ENCODE peak calls at places on chromosomes 4 and X, in five cellular contexts. One of them, this sample, is unnamed.
A peak's percentile ranks its signal among the peaks of the same experiment; 100 is the strongest.

GRCh38 chrX:119288890-119289393 is 52.9 kb downstream of the PGRMC1 start:
- DNase-seq in heart left ventricle: no peak
- DNase-seq in sigmoid colon: no peak
- DNase-seq in adrenal gland: no peak
- DNase-seq in GM12891: no peak
- DNase-seq in this sample: peak; percentile 5

GRCh38 chrX:106952089-106952488 is 31.9 kb downstream of the CLDN2 start:
- DNase-seq in GM12891: no peak
- DNase-seq in adrenal gland: no peak
- DNase-seq in sigmoid colon: no peak
- DNase-seq in heart left ventricle: no peak
- DNase-seq in this sample: no peak

GRCh38 chr4:146095091-146095690 is 80.3 kb upstream of the LSM6 start:
- DNase-seq in sigmoid colon: no peak
- DNase-seq in heart left ventricle: no peak
- DNase-seq in GM12891: no peak
- DNase-seq in adrenal gland: no peak
- DNase-seq in this sample: peak; percentile 75

GRCh38 chr4:182585321-182585720 is 331.9 kb downstream of the DCTD start:
- DNase-seq in heart left ventricle: no peak
- DNase-seq in adrenal gland: no peak
- DNase-seq in sigmoid colon: no peak
- DNase-seq in GM12891: no peak
- DNase-seq in this sample: no peak

GRCh38 chrX:136250191-136251041 is 784 bp downstream of the MAP7D3 start:
- DNase-seq in GM12891: no peak
- DNase-seq in heart left ventricle: no peak
- DNase-seq in sigmoid colon: no peak
- DNase-seq in adrenal gland: no peak
- DNase-seq in this sample: peak; percentile 35

GRCh38 chr4:67909910-67910905 is 26.4 kb upstream of the TMPRSS11D start:
- DNase-seq in GM12891: no peak
- DNase-seq in sigmoid colon: no peak
- DNase-seq in adrenal gland: no peak
- DNase-seq in heart left ventricle: no peak
- DNase-seq in this sample: peak; percentile 38

GRCh38 chr4:26273308-26273980 is 47.4 kb upstream of the RBPJ start:
- DNase-seq in heart left ventricle: peak; percentile 64
- DNase-seq in adrenal gland: peak; percentile 35
- DNase-seq in sigmoid colon: peak; percentile 71
- DNase-seq in GM12891: no peak
- DNase-seq in this sample: no peak

GRCh38 chrX:130264573-130264972 is 4.1 kb downstream of the ZNF280C start:
- DNase-seq in sigmoid colon: no peak
- DNase-seq in GM12891: no peak
- DNase-seq in adrenal gland: no peak
- DNase-seq in heart left ventricle: no peak
- DNase-seq in this sample: no peak

GRCh38 chr4:183522821-183523220 is 18.0 kb downstream of the ING2 start:
- DNase-seq in adrenal gland: peak; percentile 73
- DNase-seq in heart left ventricle: no peak
- DNase-seq in sigmoid colon: no peak
- DNase-seq in GM12891: no peak
- DNase-seq in this sample: no peak

GRCh38 chrX:101383679-101384078 is 2.3 kb downstream of the BTK start:
- DNase-seq in heart left ventricle: no peak
- DNase-seq in sigmoid colon: no peak
- DNase-seq in GM12891: no peak
- DNase-seq in adrenal gland: no peak
- DNase-seq in this sample: no peak

GRCh38 chrX:24347871-24348270 is 12.6 kb upstream of the SUPT20HL1 start:
- DNase-seq in heart left ventricle: no peak
- DNase-seq in sigmoid colon: no peak
- DNase-seq in adrenal gland: no peak
- DNase-seq in GM12891: no peak
- DNase-seq in this sample: no peak

GRCh38 chr4:109169160-109169559 is 133.3 kb downstream of the COL25A1 start:
- DNase-seq in heart left ventricle: no peak
- DNase-seq in GM12891: no peak
- DNase-seq in adrenal gland: no peak
- DNase-seq in sigmoid colon: no peak
- DNase-seq in this sample: no peak

GRCh38 chr4:8544741-8545438 is 35.3 kb upstream of the GPR78 start:
- DNase-seq in heart left ventricle: no peak
- DNase-seq in sigmoid colon: peak; percentile 57
- DNase-seq in GM12891: no peak
- DNase-seq in adrenal gland: peak; percentile 7
- DNase-seq in this sample: no peak

GRCh38 chr4:94006932-94007331 is 178.4 kb downstream of the ATOH1 start:
- DNase-seq in adrenal gland: no peak
- DNase-seq in heart left ventricle: no peak
- DNase-seq in GM12891: no peak
- DNase-seq in sigmoid colon: no peak
- DNase-seq in this sample: no peak

GRCh38 chr4:56692576-56692975 is 11.5 kb upstream of the HOPX start:
- DNase-seq in GM12891: no peak
- DNase-seq in sigmoid colon: no peak
- DNase-seq in adrenal gland: no peak
- DNase-seq in heart left ventricle: no peak
- DNase-seq in this sample: no peak

GRCh38 chr4:3269105-3269927 is 20.4 kb downstream of the MSANTD1 start:
- DNase-seq in adrenal gland: no peak
- DNase-seq in GM12891: no peak
- DNase-seq in sigmoid colon: peak; percentile 54
- DNase-seq in heart left ventricle: no peak
- DNase-seq in this sample: no peak

GRCh38 chr4:174259580-174259979 is 23.9 kb downstream of the FBXO8 start:
- DNase-seq in sigmoid colon: no peak
- DNase-seq in heart left ventricle: no peak
- DNase-seq in adrenal gland: no peak
- DNase-seq in GM12891: no peak
- DNase-seq in this sample: no peak

GRCh38 chr4:7041851-7042696 is 1.1 kb upstream of the TADA2B start:
- DNase-seq in adrenal gland: peak; percentile 71
- DNase-seq in GM12891: peak; percentile 59
- DNase-seq in sigmoid colon: peak; percentile 79
- DNase-seq in heart left ventricle: peak; percentile 87
- DNase-seq in this sample: no peak

GRCh38 chr4:7045553-7045952 is 2.4 kb downstream of the TADA2B start:
- DNase-seq in heart left ventricle: no peak
- DNase-seq in sigmoid colon: no peak
- DNase-seq in adrenal gland: no peak
- DNase-seq in GM12891: no peak
- DNase-seq in this sample: no peak

GRCh38 chr4:7044415-7044930 is 1.3 kb downstream of the TADA2B start:
- DNase-seq in adrenal gland: no peak
- DNase-seq in sigmoid colon: no peak
- DNase-seq in GM12891: no peak
- DNase-seq in heart left ventricle: no peak
- DNase-seq in this sample: no peak

GRCh38 chr4:7042697-7043464 is at the start of gene TADA2B:
- DNase-seq in adrenal gland: peak; percentile 98
- DNase-seq in heart left ventricle: peak; percentile 99
- DNase-seq in sigmoid colon: peak; percentile 99
- DNase-seq in GM12891: peak; percentile 99
- DNase-seq in this sample: peak; percentile 98

GRCh38 chr4:7043521-7044414 is 596 bp downstream of the TADA2B start:
- DNase-seq in heart left ventricle: peak; percentile 77
- DNase-seq in adrenal gland: peak; percentile 64
- DNase-seq in sigmoid colon: peak; percentile 79
- DNase-seq in GM12891: peak; percentile 69
- DNase-seq in this sample: peak; percentile 74
- TF ChIP-seq POLR2A in heart left ventricle: no peak
- TF ChIP-seq POLR2A in adrenal gland: peak; percentile 57
- TF ChIP-seq POLR2A in sigmoid colon: no peak
- TF ChIP-seq POLR2A in GM12891: no peak
- TF ChIP-seq POLR2A in this sample: peak; percentile 25

GRCh38 chr4:69763233-69763632 is 2.8 kb upstream of the SULT1B1 start:
- DNase-seq in GM12891: no peak
- DNase-seq in adrenal gland: no peak
- DNase-seq in heart left ventricle: no peak
- DNase-seq in sigmoid colon: no peak
- DNase-seq in this sample: no peak

GRCh38 chr4:69760455-69760854 is at the start of gene SULT1B1:
- DNase-seq in GM12891: no peak
- DNase-seq in sigmoid colon: no peak
- DNase-seq in heart left ventricle: no peak
- DNase-seq in adrenal gland: no peak
- DNase-seq in this sample: no peak

GRCh38 chr4:69757464-69757863 is 3.0 kb downstream of the SULT1B1 start:
- DNase-seq in sigmoid colon: no peak
- DNase-seq in heart left ventricle: no peak
- DNase-seq in GM12891: no peak
- DNase-seq in adrenal gland: no peak
- DNase-seq in this sample: no peak

GRCh38 chr4:69754926-69755580 is 5.4 kb downstream of the SULT1B1 start:
- DNase-seq in adrenal gland: no peak
- DNase-seq in heart left ventricle: no peak
- DNase-seq in sigmoid colon: no peak
- DNase-seq in GM12891: no peak
- DNase-seq in this sample: no peak

DNA sequence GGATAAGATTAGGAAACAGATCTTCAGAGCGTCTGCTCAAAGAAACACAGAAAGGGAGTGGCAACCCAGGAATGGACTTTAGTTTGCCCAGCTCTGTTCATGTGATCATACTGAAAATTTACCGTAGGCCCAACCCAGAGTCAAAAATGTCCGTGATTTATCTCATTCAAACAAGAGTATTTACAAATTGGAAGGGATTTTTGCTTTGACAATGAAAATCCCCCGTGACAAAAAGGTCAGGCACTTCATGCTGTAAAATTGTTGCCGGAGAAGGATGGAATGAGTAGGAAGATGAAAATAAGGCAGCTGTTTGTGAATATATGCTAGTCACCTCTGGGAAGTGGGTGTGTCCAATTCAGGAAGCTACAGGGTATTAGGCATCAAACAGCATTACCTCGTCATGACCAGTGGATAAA is 1.2 kb downstream of the SULT1B1 start:
- DNase-seq in sigmoid colon: no peak
- DNase-seq in GM12891: no peak
- DNase-seq in adrenal gland: no peak
- DNase-seq in heart left ventricle: no peak
- DNase-seq in this sample: no peak
- TF ChIP-seq POLR2A in sigmoid colon: no peak
- TF ChIP-seq POLR2A in GM12891: no peak
- TF ChIP-seq POLR2A in adrenal gland: no peak
- TF ChIP-seq POLR2A in heart left ventricle: no peak
- TF ChIP-seq POLR2A in this sample: no peak

GRCh38 chr4:141352328-141352727 is 131.6 kb downstream of the ZNF330 start:
- DNase-seq in adrenal gland: no peak
- DNase-seq in heart left ventricle: no peak
- DNase-seq in GM12891: no peak
- DNase-seq in sigmoid colon: no peak
- DNase-seq in this sample: no peak

GRCh38 chr4:141352775-141353544 is 132.3 kb downstream of the ZNF330 start:
- DNase-seq in adrenal gland: no peak
- DNase-seq in heart left ventricle: no peak
- DNase-seq in GM12891: no peak
- DNase-seq in sigmoid colon: no peak
- DNase-seq in this sample: peak; percentile 8

GRCh38 chr4:141348589-141348988 is 127.9 kb downstream of the ZNF330 start:
- DNase-seq in heart left ventricle: no peak
- DNase-seq in GM12891: no peak
- DNase-seq in sigmoid colon: no peak
- DNase-seq in adrenal gland: no peak
- DNase-seq in this sample: no peak

GRCh38 chr4:141347738-141348524 is 127.2 kb downstream of the ZNF330 start:
- DNase-seq in adrenal gland: peak; percentile 21
- DNase-seq in heart left ventricle: no peak
- DNase-seq in sigmoid colon: no peak
- DNase-seq in GM12891: no peak
- DNase-seq in this sample: no peak

GRCh38 chr4:141350122-141350904 is 129.6 kb downstream of the ZNF330 start:
- DNase-seq in adrenal gland: no peak
- DNase-seq in sigmoid colon: peak; percentile 65
- DNase-seq in GM12891: no peak
- DNase-seq in heart left ventricle: no peak
- DNase-seq in this sample: no peak
- TF ChIP-seq POLR2A in adrenal gland: no peak
- TF ChIP-seq POLR2A in sigmoid colon: no peak
- TF ChIP-seq POLR2A in GM12891: no peak
- TF ChIP-seq POLR2A in heart left ventricle: no peak
- TF ChIP-seq POLR2A in this sample: no peak

GRCh38 chr4:156969136-156969535 is 2.5 kb downstream of the PDGFC start:
- DNase-seq in sigmoid colon: no peak
- DNase-seq in GM12891: no peak
- DNase-seq in adrenal gland: no peak
- DNase-seq in heart left ventricle: no peak
- DNase-seq in this sample: peak; percentile 31

GRCh38 chr4:156972370-156972980 is 876 bp upstream of the PDGFC start:
- DNase-seq in heart left ventricle: no peak
- DNase-seq in adrenal gland: peak; percentile 25
- DNase-seq in GM12891: no peak
- DNase-seq in sigmoid colon: no peak
- DNase-seq in this sample: no peak

GRCh38 chr4:156971168-156971601 is 414 bp downstream of the PDGFC start:
- DNase-seq in heart left ventricle: no peak
- DNase-seq in sigmoid colon: peak; percentile 67
- DNase-seq in adrenal gland: peak; percentile 40
- DNase-seq in GM12891: peak; percentile 18
- DNase-seq in this sample: no peak

GRCh38 chr4:156971623-156972369 is at the start of gene PDGFC:
- DNase-seq in sigmoid colon: peak; percentile 91
- DNase-seq in adrenal gland: peak; percentile 88
- DNase-seq in GM12891: peak; percentile 22
- DNase-seq in heart left ventricle: peak; percentile 88
- DNase-seq in this sample: peak; percentile 87

GRCh38 chr4:156970501-156971167 is 965 bp downstream of the PDGFC start:
- DNase-seq in sigmoid colon: peak; percentile 87
- DNase-seq in GM12891: no peak
- DNase-seq in heart left ventricle: peak; percentile 80
- DNase-seq in adrenal gland: peak; percentile 76
- DNase-seq in this sample: peak; percentile 80
- TF ChIP-seq POLR2A in sigmoid colon: no peak
- TF ChIP-seq POLR2A in GM12891: no peak
- TF ChIP-seq POLR2A in heart left ventricle: no peak
- TF ChIP-seq POLR2A in adrenal gland: peak; percentile 64
- TF ChIP-seq POLR2A in this sample: no peak